ENCODE peak calls at places on chromosomes 11 and 22, in five cellular contexts. H is neural progenitor cell, Y is GM23338, J is GM12878, S is PC-3. B is an unnamed sample.

GRCh38 chr22:36445158-36445668 is 36.2 kb downstream of the TXN2 start:
- DNase-seq in H (no peak), Y (peak; percentile 46), J (no peak), S (no peak), B (no peak)

GRCh38 chr22:46175631-46176030 is 25.3 kb downstream of the PPARA start:
- DNase-seq in H (no peak), Y (no peak), J (no peak), S (peak; percentile 79), B (no peak)

GRCh38 chr11:74493816-74494630 is 499 bp upstream of the LIPT2 start:
- DNase-seq in H (no peak), Y (peak; percentile 34), J (peak; percentile 2), S (peak; percentile 80), B (no peak)

GRCh38 chr11:83256602-83257340 is 29.4 kb downstream of the CCDC90B start:
- DNase-seq in H (no peak), Y (no peak), J (no peak), S (no peak), B (no peak)

GRCh38 chr11:128839081-128839480 is 28.0 kb downstream of the KCNJ1 start:
- DNase-seq in H (no peak), Y (peak; percentile 21), J (no peak), S (no peak), B (no peak)

GRCh38 chr22:45196926-45197605 is 33.3 kb downstream of the NUP50 start:
- DNase-seq in H (no peak), Y (no peak), J (no peak), S (no peak), B (no peak)

GRCh38 chr22:40757071-40757470 is 62.1 kb downstream of the SLC25A17 start:
- DNase-seq in H (no peak), Y (no peak), J (no peak), S (peak; percentile 23), B (no peak)

GRCh38 chr11:16402654-16403447 is 46.5 kb upstream of the SOX6 start:
- DNase-seq in H (peak; percentile 58), Y (peak; percentile 82), J (no peak), S (no peak), B (no peak)

GRCh38 chr11:120179071-120179672 is 31.7 kb upstream of the OAF start:
- DNase-seq in H (no peak), Y (no peak), J (no peak), S (no peak), B (no peak)

GRCh38 chr22:38843716-38844660 is at the start of gene NPTXR:
- DNase-seq in H (peak; percentile 89), Y (peak; percentile 69), J (no peak), S (peak; percentile 42), B (peak; percentile 63)

GRCh38 chr11:77101043-77101537 is 1.6 kb upstream of the OMP start:
- DNase-seq in H (peak; percentile 40), Y (peak; percentile 74), J (no peak), S (peak; percentile 68), B (peak; percentile 60)

GRCh38 chr11:2473361-2474058 is 28.7 kb downstream of the KCNQ1 start:
- DNase-seq in H (no peak), Y (no peak), J (no peak), S (no peak), B (no peak)

DNA sequence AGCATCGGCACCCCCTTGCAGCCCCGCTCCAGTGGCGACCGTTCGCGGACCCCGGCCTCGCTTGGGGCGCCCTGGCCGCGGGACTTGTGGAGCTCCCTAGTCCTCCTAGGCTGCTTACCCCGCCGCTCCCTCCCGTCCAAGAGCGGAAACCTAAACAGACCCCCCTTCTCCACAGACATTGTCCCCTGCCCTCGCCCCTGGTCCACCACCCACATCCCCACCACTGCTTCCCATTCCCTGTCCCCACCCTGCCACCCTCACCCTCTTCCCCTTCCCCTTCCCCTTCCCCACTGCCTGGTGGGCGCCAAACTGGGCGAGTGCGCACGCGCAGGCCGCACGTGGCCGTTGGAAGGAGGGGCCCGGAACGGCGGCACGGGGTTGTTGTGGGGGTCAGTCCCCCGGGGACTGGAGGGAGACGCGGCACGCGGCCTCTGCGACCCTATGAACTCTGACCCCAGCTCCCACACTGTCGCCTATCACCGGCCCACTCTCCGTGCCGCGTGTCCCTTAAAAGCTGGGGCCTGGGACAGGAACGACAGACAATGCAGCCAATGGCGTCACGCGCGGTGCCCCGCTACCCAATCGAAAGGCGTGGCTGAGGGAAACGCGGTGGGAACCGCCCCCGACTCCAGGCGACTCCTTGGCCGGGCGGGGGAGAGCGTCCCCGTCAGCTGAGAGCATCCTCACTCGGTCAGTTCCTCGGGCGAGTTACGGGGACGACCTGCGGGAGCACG is at the start of gene SNX32:
- DNase-seq in H (peak; percentile 97), Y (peak; percentile 98), J (peak; percentile 73), S (peak; percentile 82), B (peak; percentile 94)
- TF ChIP-seq EZH2 in H (peak; percentile 30), Y (no peak), J (no peak), S (no peak), B (no peak)

GRCh38 chr11:69816671-69817070 is 2.5 kb downstream of the FGF3 start:
- DNase-seq in H (no peak), Y (peak; percentile 28), J (no peak), S (no peak), B (no peak)
- TF ChIP-seq EZH2 in H (no peak), Y (peak; percentile 20), J (no peak), S (no peak), B (no peak)

GRCh38 chr11:58316142-58316541 is 42.7 kb downstream of the OR5B17 start:
- DNase-seq in H (no peak), Y (no peak), J (no peak), S (peak; percentile 75), B (no peak)
- TF ChIP-seq EZH2 in H (no peak), Y (no peak), J (no peak), S (no peak), B (no peak)

GRCh38 chr11:1030556-1030955 is 6.0 kb downstream of the MUC6 start:
- DNase-seq in H (no peak), Y (no peak), J (no peak), S (no peak), B (no peak)
- TF ChIP-seq EZH2 in H (no peak), Y (no peak), J (no peak), S (no peak), B (no peak)

DNA sequence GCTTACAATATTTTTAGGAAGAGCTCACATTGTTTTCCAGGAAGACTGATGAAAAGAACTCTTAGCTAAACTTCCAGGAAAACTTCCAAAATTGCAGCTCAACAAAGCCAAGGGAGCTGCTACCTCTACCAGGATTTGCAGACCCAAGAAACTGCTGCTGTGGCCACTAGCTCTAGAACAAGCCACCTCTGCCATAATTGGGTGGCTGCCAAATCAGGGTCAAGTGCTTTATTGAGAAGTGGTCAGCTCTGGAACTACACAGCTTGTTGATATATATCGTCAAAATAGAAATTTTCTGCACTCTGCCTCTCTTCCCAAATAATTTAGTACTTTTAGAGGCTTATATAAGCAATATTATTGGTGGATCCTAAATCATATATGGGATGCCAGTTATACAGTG is 371.8 kb upstream of the CHORDC1 start:
- DNase-seq in H (no peak), Y (peak; percentile 15), J (no peak), S (peak; percentile 29), B (no peak)
- TF ChIP-seq EZH2 in H (no peak), Y (no peak), J (no peak), S (no peak), B (no peak)

GRCh38 chr11:19713221-19714092 is 820 bp downstream of the NAV2 start:
- DNase-seq in H (peak; percentile 39), Y (peak; percentile 52), J (no peak), S (no peak), B (no peak)
- TF ChIP-seq EZH2 in H (peak; percentile 99), Y (peak; percentile 77), J (peak; percentile 32), S (no peak), B (no peak)

GRCh38 chr11:26649884-26650283 is 72.0 kb downstream of the SLC5A12 start:
- DNase-seq in H (peak; percentile 86), Y (peak; percentile 86), J (peak; percentile 54), S (peak; percentile 83), B (peak; percentile 69)
- TF ChIP-seq EZH2 in H (no peak), Y (no peak), J (no peak), S (no peak), B (no peak)

DNA sequence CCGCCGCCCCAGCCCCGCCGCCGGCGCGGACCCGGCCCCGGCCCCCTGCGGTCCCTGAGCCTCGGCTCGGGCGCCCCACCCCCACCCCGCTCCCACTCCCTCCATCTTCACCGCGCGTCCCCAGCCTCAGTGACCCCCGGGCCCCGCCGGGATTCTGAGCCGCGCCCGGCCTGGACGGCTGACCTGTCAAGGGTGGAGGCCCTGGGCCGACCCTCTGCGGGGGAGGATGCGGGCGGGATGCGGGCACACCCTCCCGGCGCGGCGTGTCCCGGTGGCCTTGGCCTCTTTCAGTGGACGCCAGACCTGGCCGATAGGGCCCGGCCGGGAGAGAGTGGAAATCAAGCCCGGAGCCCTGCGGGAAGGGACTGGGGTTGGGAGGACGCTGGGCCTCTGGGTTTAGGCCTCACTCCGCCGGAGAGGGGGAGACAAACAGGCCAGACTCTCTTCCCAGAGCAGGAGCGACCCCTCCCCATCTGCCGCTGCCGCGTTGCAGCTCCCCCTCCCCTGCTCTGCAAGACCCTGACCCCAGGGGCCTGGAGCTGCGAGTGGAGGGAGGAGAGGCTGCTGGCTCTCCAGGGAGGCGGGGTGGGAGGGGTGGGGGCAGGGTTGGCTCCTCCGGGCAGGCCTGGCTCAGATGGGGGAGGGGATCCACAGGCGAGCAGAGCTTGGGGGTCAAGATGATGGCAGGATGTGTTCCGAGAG is 525 bp downstream of the MAPK8IP2 start:
- DNase-seq in H (no peak), Y (no peak), J (no peak), S (no peak), B (peak; percentile 53)
- TF ChIP-seq EZH2 in H (peak; percentile 62), Y (peak; percentile 69), J (no peak), S (no peak), B (no peak)

DNA sequence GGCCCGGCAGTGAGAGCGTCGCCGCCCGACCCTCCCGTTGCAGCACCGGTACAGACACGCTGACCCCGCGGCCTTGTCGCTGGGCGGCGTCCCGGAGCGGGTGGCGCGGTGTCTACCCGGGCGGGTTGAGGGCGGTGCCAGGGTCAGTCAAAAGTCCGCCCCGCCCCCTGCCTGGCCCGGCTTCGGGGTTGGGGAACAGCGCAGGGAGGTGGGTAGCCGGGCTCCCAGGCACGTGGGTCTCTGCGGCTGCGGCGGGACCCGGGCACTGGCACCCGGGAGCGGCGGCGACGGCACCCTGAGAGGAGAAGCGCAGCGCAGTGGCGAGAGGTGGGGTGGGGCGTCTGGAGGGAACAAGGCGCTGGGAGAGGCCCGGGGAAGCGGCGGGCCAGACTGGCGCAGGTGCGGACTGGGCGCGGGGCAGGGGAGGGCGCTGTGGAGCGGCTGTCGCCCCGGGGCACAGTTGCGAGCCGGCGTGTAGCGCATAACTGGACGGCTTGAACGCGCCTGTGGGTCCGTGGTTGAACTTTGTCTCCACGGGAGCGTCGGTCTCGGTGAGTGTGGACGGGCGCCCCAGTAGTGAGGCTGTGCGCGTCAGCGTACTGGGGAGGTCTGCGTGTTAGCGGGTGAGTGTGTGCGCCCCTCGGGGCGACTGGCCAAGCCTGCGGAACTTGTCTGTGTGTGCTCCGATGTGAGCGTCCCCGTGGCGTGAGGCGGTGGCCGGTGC is at the start of gene P2RY2:
- DNase-seq in H (peak; percentile 88), Y (peak; percentile 87), J (no peak), S (peak; percentile 81), B (no peak)
- TF ChIP-seq EZH2 in H (no peak), Y (peak; percentile 14), J (no peak), S (no peak), B (no peak)